ENCODE peak calls at places on chromosome 4, in five cellular contexts. T is body of pancreas, J is upper lobe of right lung, O is adrenal gland, V is SJSA1. Z is an unnamed sample.

GRCh38 chr4:51851090-51851936 is 8.4 kb downstream of the DCUN1D4 start:
- DNase-seq in T (no peak), J (no peak), O (no peak), V (no peak), Z (no peak)

GRCh38 chr4:16027626-16028025 is 56.2 kb downstream of the PROM1 start:
- DNase-seq in T (no peak), J (no peak), O (no peak), V (no peak), Z (no peak)

GRCh38 chr4:159283697-159284492 is 181.0 kb downstream of the RAPGEF2 start:
- DNase-seq in T (no peak), J (no peak), O (no peak), V (peak; percentile 65), Z (no peak)

GRCh38 chr4:1236103-1236641 is 12.8 kb downstream of the CTBP1 start:
- DNase-seq in T (peak; percentile 10), J (peak; percentile 48), O (no peak), V (no peak), Z (no peak)

GRCh38 chr4:26150948-26151347 is 169.9 kb upstream of the RBPJ start:
- DNase-seq in T (no peak), J (no peak), O (no peak), V (no peak), Z (no peak)

GRCh38 chr4:1405249-1405635 is 1.0 kb downstream of the NKX1-1 start:
- DNase-seq in T (no peak), J (peak; percentile 11), O (no peak), V (no peak), Z (no peak)

GRCh38 chr4:95541889-95542607 is 6.7 kb downstream of the UNC5C start:
- DNase-seq in T (no peak), J (no peak), O (no peak), V (no peak), Z (no peak)

GRCh38 chr4:183175631-183176232 is 76.7 kb downstream of the WWC2 start:
- DNase-seq in T (no peak), J (no peak), O (no peak), V (peak; percentile 48), Z (no peak)

GRCh38 chr4:71290074-71290473 is 48.7 kb upstream of the SLC4A4 start:
- DNase-seq in T (no peak), J (no peak), O (no peak), V (no peak), Z (no peak)

GRCh38 chr4:74635074-74635473 is 159.2 kb downstream of the BTC start:
- DNase-seq in T (no peak), J (no peak), O (no peak), V (no peak), Z (no peak)

GRCh38 chr4:74638689-74639088 is 155.6 kb downstream of the BTC start:
- DNase-seq in T (no peak), J (no peak), O (no peak), V (no peak), Z (no peak)

GRCh38 chr4:74638001-74638400 is 156.3 kb downstream of the BTC start:
- DNase-seq in T (no peak), J (no peak), O (no peak), V (no peak), Z (no peak)

GRCh38 chr4:74635490-74636123 is 158.7 kb downstream of the BTC start:
- DNase-seq in T (no peak), J (no peak), O (no peak), V (no peak), Z (no peak)

GRCh38 chr4:74640111-74640903 is 154.0 kb downstream of the BTC start:
- DNase-seq in T (no peak), J (no peak), O (peak; percentile 15), V (no peak), Z (no peak)
- H3K27ac ChIP-seq in T (no peak overlapping the region), J (no peak overlapping the region), O (no peak overlapping the region), V (no peak overlapping the region), Z (no peak overlapping the region)

GRCh38 chr4:31051565-31051964 is 331.4 kb downstream of the PCDH7 start:
- DNase-seq in T (no peak), J (no peak), O (no peak), V (no peak), Z (no peak)
- H3K27ac ChIP-seq in T (no peak overlapping the region), J (no peak overlapping the region), O (no peak overlapping the region), V (no peak overlapping the region), Z (no peak overlapping the region)

GRCh38 chr4:53583513-53583912 is 7.8 kb downstream of the LNX1 start:
- DNase-seq in T (no peak), J (no peak), O (no peak), V (no peak), Z (no peak)

GRCh38 chr4:53584658-53585057 is 6.6 kb downstream of the LNX1 start:
- DNase-seq in T (no peak), J (no peak), O (no peak), V (no peak), Z (no peak)

GRCh38 chr4:53587123-53587522 is 4.2 kb downstream of the LNX1 start:
- DNase-seq in T (no peak), J (no peak), O (no peak), V (no peak), Z (no peak)

GRCh38 chr4:53589511-53589910 is 1.8 kb downstream of the LNX1 start:
- DNase-seq in T (no peak), J (no peak), O (no peak), V (no peak), Z (no peak)

DNA sequence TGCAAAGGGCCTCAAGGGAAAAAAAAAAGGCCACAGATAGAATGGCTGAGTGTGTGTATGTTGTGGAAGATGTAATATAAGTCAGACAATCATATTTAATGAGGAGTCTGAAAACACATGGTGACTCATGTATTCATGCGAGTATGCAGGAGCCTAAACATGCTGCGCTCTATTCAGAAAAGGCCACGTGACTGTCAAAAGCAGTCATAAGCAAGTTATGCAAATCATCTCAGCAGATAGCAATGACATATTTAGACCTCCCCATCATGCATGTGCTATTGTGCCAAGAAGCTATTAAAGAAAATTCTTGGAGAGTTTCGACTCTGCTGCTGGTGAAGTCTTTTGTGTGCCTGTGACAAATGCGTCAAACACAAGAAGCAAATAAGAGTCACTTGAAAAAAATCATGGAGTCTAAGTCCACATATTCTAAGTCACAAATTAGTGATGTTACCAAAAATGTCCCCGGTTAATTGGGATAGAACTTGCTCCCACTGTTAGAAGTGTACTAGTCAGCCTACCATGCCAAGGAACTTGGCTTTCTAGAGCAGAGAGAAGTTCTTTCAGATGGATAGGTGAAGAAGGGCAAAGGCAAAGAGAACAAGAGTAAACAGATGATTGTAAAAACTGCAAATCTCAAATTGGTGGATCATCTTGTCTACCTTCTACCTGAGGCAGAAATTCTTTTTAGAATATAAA is 5.0 kb downstream of the LNX1 start:
- DNase-seq in T (no peak), J (no peak), O (no peak), V (peak; percentile 68), Z (no peak)
- H3K27ac ChIP-seq in T (no peak overlapping the region), J (no peak overlapping the region), O (no peak overlapping the region), V (peak overlapping the region; percentile 39), Z (no peak overlapping the region)

GRCh38 chr4:99205104-99205979 is 13.7 kb downstream of the ADH6 start:
- DNase-seq in T (no peak), J (no peak), O (no peak), V (no peak), Z (no peak)
- H3K27ac ChIP-seq in T (no peak overlapping the region), J (no peak overlapping the region), O (no peak overlapping the region), V (no peak overlapping the region), Z (no peak overlapping the region)

GRCh38 chr4:10085828-10086505 is 30.6 kb downstream of the WDR1 start:
- DNase-seq in T (no peak), J (peak; percentile 52), O (no peak), V (no peak), Z (no peak)

GRCh38 chr4:10085386-10085785 is 31.2 kb downstream of the WDR1 start:
- DNase-seq in T (no peak), J (peak; percentile 39), O (no peak), V (no peak), Z (no peak)

GRCh38 chr4:10083331-10083769 is 33.2 kb downstream of the WDR1 start:
- DNase-seq in T (peak; percentile 9), J (peak; percentile 33), O (no peak), V (no peak), Z (no peak)

GRCh38 chr4:10083861-10084641 is 32.5 kb downstream of the WDR1 start:
- DNase-seq in T (no peak), J (peak; percentile 62), O (no peak), V (no peak), Z (no peak)

DNA sequence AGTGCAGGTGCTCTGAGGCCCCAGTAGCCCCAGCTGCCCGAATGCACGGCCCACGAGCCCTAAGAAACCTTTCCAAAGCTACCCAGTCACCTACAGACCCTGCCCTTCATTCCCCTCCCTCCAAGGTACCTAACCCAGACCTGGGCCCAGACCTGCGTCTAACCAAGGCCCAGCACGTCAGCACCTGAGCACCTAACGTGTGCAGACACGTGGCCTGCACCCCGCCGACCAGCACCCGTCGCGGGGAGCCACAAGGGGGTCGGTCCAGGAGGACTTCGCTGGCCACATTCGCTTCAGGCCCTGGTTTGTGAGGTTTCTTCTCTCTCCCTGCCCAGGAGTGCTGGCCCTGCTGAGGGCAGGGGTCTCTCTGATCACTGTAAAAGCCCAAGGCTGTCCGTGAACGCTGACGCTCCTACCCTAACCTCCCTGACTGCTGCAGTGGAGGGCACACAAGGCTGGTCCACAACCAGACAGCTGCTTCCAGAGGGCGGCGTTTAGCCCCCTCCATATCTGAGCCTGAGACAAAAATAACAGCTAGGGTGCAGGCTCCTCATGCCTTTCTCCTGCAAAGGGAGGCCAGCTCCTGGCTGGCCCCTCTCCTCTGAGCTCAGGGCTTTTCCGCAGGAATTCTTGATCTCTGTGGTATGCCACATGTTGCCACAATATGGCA is 31.8 kb downstream of the WDR1 start:
- DNase-seq in T (no peak), J (peak; percentile 55), O (no peak), V (no peak), Z (no peak)
- H3K27ac ChIP-seq in T (no peak overlapping the region), J (no peak overlapping the region), O (no peak overlapping the region), V (no peak overlapping the region), Z (no peak overlapping the region)

GRCh38 chr4:15010038-15010585 is 7.8 kb downstream of the CPEB2 start:
- DNase-seq in T (no peak), J (no peak), O (no peak), V (no peak), Z (no peak)
- H3K27ac ChIP-seq in T (no peak overlapping the region), J (no peak overlapping the region), O (no peak overlapping the region), V (no peak overlapping the region), Z (no peak overlapping the region)

GRCh38 chr4:14446311-14446710 is 556.0 kb upstream of the CPEB2 start:
- DNase-seq in T (no peak), J (no peak), O (no peak), V (no peak), Z (peak; percentile 0)
- H3K27ac ChIP-seq in T (no peak overlapping the region), J (no peak overlapping the region), O (no peak overlapping the region), V (no peak overlapping the region), Z (peak overlapping the region; percentile 85)

GRCh38 chr4:173413043-173413442 is 14.1 kb upstream of the SCRG1 start:
- DNase-seq in T (no peak), J (no peak), O (no peak), V (no peak), Z (no peak)
- H3K27ac ChIP-seq in T (no peak overlapping the region), J (no peak overlapping the region), O (peak overlapping the region; percentile 37), V (no peak overlapping the region), Z (no peak overlapping the region)

Z was measured in caudate nucleus.